ENCODE peak calls at places on chromosome 3, in nine cellular contexts. K is cardiac fibroblast; T is left colon; Z is H4; Y is stimulated activated CD4-positive, alpha-beta T cell treated with anti-CD3 and anti-CD28 coated beads, Interleukin-4, amount 100 ng/mL, for 48 hours; P is NCI-H69; E is DMS 273 treated with DMSO at 0.1 percent for 48 hours; F is body of pancreas; A is prostate gland. B is an unnamed sample.

GRCh38 chr3:112640333-112640863 is 545 bp downstream of the CCDC80 start:
- DNase-seq in T (no peak), F (no peak), A (no peak), P (peak; percentile 22), K (peak; percentile 95), E (no peak), Y (no peak), Z (no peak), B (no peak)

GRCh38 chr3:152497457-152497856 is 228.7 kb downstream of the MBNL1 start:
- DNase-seq in K (peak; percentile 86), Y (no peak), T (no peak), P (no peak), F (no peak), Z (no peak), E (no peak), A (no peak), B (no peak)

GRCh38 chr3:160163259-160163878 is 61.9 kb upstream of the C3orf80 start:
- DNase-seq in Y (no peak), P (peak; percentile 19), Z (no peak), T (no peak), K (peak; percentile 67), A (no peak), E (no peak), F (no peak), B (no peak)

GRCh38 chr3:43996379-43997301 is 245.0 kb upstream of the TOPAZ1 start:
- DNase-seq in P (peak; percentile 3), K (peak; percentile 59), Y (peak; percentile 15), E (no peak), Z (no peak), T (peak; percentile 13), A (no peak), F (peak; percentile 30), B (no peak)

GRCh38 chr3:175266478-175266877 is 407.3 kb downstream of the NAALADL2 start:
- DNase-seq in Z (peak; percentile 16), K (peak; percentile 70), T (no peak), P (no peak), Y (no peak), F (no peak), E (no peak), A (no peak), B (no peak)

GRCh38 chr3:159922861-159923312 is 65.7 kb upstream of the IL12A start:
- DNase-seq in A (no peak), P (no peak), Y (no peak), F (no peak), T (no peak), K (no peak), E (no peak), Z (no peak), B (no peak)

GRCh38 chr3:126419886-126420786 is 25.4 kb downstream of the CFAP100 start:
- DNase-seq in Z (no peak), A (no peak), K (no peak), E (no peak), T (no peak), P (no peak), Y (no peak), F (no peak), B (no peak)

GRCh38 chr3:22922317-22922716 is 280.8 kb upstream of the UBE2E2 start:
- DNase-seq in Z (peak; percentile 6), K (peak; percentile 35), P (no peak), F (no peak), E (no peak), T (no peak), A (no peak), Y (no peak), B (no peak)

GRCh38 chr3:14622368-14622767 is 29.2 kb upstream of the CCDC174 start:
- DNase-seq in F (peak; percentile 57), Y (no peak), K (no peak), A (no peak), P (no peak), Z (no peak), E (no peak), T (no peak), B (no peak)

GRCh38 chr3:171417137-171417536 is 43.1 kb downstream of the TNIK start:
- DNase-seq in K (peak; percentile 17), E (no peak), T (no peak), A (no peak), Y (no peak), P (no peak), F (no peak), Z (no peak), B (no peak)

GRCh38 chr3:46293991-46294833 is 52.0 kb downstream of the CCR3 start:
- DNase-seq in F (no peak), Z (no peak), K (no peak), T (no peak), Y (peak; percentile 62), E (no peak), A (no peak), P (no peak), B (no peak)

GRCh38 chr3:45455040-45455439 is 66.7 kb downstream of the LARS2 start:
- DNase-seq in P (no peak), Y (no peak), E (no peak), K (no peak), Z (no peak), A (no peak), F (no peak), T (no peak), B (no peak)

GRCh38 chr3:32551087-32551486 is 19.6 kb downstream of the DYNC1LI1 start:
- DNase-seq in K (no peak), Y (no peak), A (no peak), Z (no peak), F (no peak), P (no peak), E (no peak), T (no peak), B (no peak)

GRCh38 chr3:38354588-38355344 is 8.2 kb downstream of the XYLB start:
- DNase-seq in P (peak; percentile 64), Y (no peak), Z (peak; percentile 53), A (no peak), E (peak; percentile 87), F (peak; percentile 51), K (peak; percentile 76), T (peak; percentile 56), B (no peak)

GRCh38 chr3:13483286-13483685 is 3.2 kb downstream of the HDAC11 start:
- DNase-seq in P (no peak), K (no peak), Z (no peak), E (no peak), A (no peak), F (no peak), T (no peak), Y (no peak), B (no peak)

GRCh38 chr3:174541708-174542107 is 317.4 kb upstream of the NAALADL2 start:
- DNase-seq in F (no peak), Y (no peak), Z (no peak), T (no peak), K (peak; percentile 52), P (peak; percentile 53), A (no peak), E (no peak), B (no peak)

GRCh38 chr3:46860381-46861292 is 2.6 kb downstream of the MYL3 start:
- DNase-seq in A (no peak), T (peak; percentile 49), Y (peak; percentile 24), E (no peak), Z (no peak), F (peak; percentile 49), K (no peak), P (peak; percentile 5), B (peak; percentile 17)

GRCh38 chr3:156674911-156675743 is 737 bp downstream of the TIPARP start:
- DNase-seq in F (peak; percentile 65), K (peak; percentile 53), P (peak; percentile 75), A (peak; percentile 56), Z (peak; percentile 18), Y (peak; percentile 19), T (peak; percentile 73), E (no peak), B (peak; percentile 78)

GRCh38 chr3:55488398-55489055 is 1.4 kb upstream of the WNT5A start:
- DNase-seq in P (peak; percentile 30), Z (peak; percentile 64), T (peak; percentile 63), K (peak; percentile 87), Y (no peak), E (no peak), F (peak; percentile 73), A (peak; percentile 53), B (peak; percentile 76)

GRCh38 chr3:57544181-57545125 is at the start of gene DNAH12:
- DNase-seq in K (no peak), A (peak; percentile 43), E (peak; percentile 4), Y (no peak), Z (no peak), P (peak; percentile 94), T (peak; percentile 38), F (peak; percentile 80), B (peak; percentile 72)

GRCh38 chr3:45554001-45554691 is 40.4 kb upstream of the LIMD1 start:
- DNase-seq in K (peak; percentile 43), P (peak; percentile 57), T (peak; percentile 61), E (peak; percentile 64), Y (no peak), Z (peak; percentile 13), F (peak; percentile 52), A (no peak), B (peak; percentile 47)

GRCh38 chr3:155382396-155383042 is 89.0 kb upstream of the STRIT1 start:
- DNase-seq in K (peak; percentile 71), Y (peak; percentile 12), T (peak; percentile 89), Z (peak; percentile 67), P (peak; percentile 75), F (peak; percentile 85), E (peak; percentile 40), A (peak; percentile 48), B (peak; percentile 91)

GRCh38 chr3:45528429-45528828 is 66.1 kb upstream of the LIMD1 start:
- DNase-seq in F (no peak), Y (peak; percentile 15), K (peak; percentile 60), E (no peak), Z (no peak), A (no peak), T (no peak), P (no peak), B (no peak)

GRCh38 chr3:49132437-49133225 is at the start of gene LAMB2:
- DNase-seq in A (peak; percentile 76), Y (no peak), Z (peak; percentile 42), P (peak; percentile 67), E (no peak), F (peak; percentile 84), K (peak; percentile 80), T (peak; percentile 75), B (peak; percentile 92)

GRCh38 chr3:191269289-191270085 is 59.7 kb upstream of the CCDC50 start:
- DNase-seq in A (no peak), Z (peak; percentile 71), E (no peak), T (no peak), Y (no peak), K (no peak), P (no peak), F (no peak), B (no peak)

GRCh38 chr3:14371573-14372474 is 30.6 kb upstream of the SLC6A6 start:
- DNase-seq in Z (peak; percentile 89), P (peak; percentile 85), E (no peak), Y (no peak), F (peak; percentile 75), A (peak; percentile 82), T (peak; percentile 91), K (peak; percentile 72), B (peak; percentile 64)

GRCh38 chr3:30185872-30186271 is 420.5 kb upstream of the TGFBR2 start:
- DNase-seq in A (no peak), F (no peak), K (no peak), P (no peak), Z (no peak), T (no peak), E (no peak), Y (no peak), B (no peak)

GRCh38 chr3:24338409-24338808 is 156.2 kb downstream of the THRB start:
- DNase-seq in Z (no peak), F (no peak), E (no peak), P (no peak), K (no peak), A (no peak), Y (no peak), T (no peak), B (no peak)

GRCh38 chr3:58249358-58250092 is 11.9 kb downstream of the ABHD6 start:
- DNase-seq in E (no peak), F (no peak), K (no peak), Z (no peak), A (no peak), T (peak; percentile 67), P (peak; percentile 52), Y (no peak), B (no peak)

B was measured in testis.